ENCODE peak calls at places on chromosome 22, in nine cellular contexts. K is A549; T is COR-L47; H is stimulated activated naive CD8-positive, alpha-beta T cell treated with anti-CD3 and anti-CD28 coated beads, Interleukin-15, Interleukin-2, amounts not matched to agents 100 U/mL and 50 U/mL, for 24 hours; Y is NB4; J is Daoy; G is heart left ventricle; D is Jurkat, Clone E6-1; N is lower leg skin. Z is an unnamed sample.

GRCh38 chr22:33013531-33014162 is 44.5 kb downstream of the SYN3 start:
- DNase-seq in Y (no peak), H (no peak), K (no peak), N (peak), J (no peak), D (no peak), T (no peak), G (no peak), Z (no peak)

GRCh38 chr22:37121887-37122591 is 12.5 kb upstream of the TMPRSS6 start:
- DNase-seq in H (peak), D (peak), N (peak), Y (no peak), G (no peak), K (peak), J (peak), T (peak), Z (no peak)

GRCh38 chr22:47619631-47620030 is 857.2 kb downstream of the TBC1D22A start:
- DNase-seq in H (no peak), G (no peak), Y (no peak), K (no peak), N (peak), J (no peak), T (no peak), D (no peak), Z (no peak)

GRCh38 chr22:39545310-39546063 is 12.9 kb upstream of the RPS19BP1 start:
- DNase-seq in D (peak), T (no peak), G (no peak), J (peak), K (no peak), N (no peak), Y (peak), H (peak), Z (no peak)

GRCh38 chr22:29647954-29648737 is 44.7 kb downstream of the NF2 start:
- DNase-seq in G (no peak), D (no peak), J (no peak), Y (no peak), T (no peak), H (no peak), K (no peak), N (no peak), Z (no peak)

GRCh38 chr22:36323182-36323854 is 64.4 kb downstream of the MYH9 start:
- DNase-seq in H (no peak), K (no peak), J (no peak), G (peak), N (peak), D (no peak), T (no peak), Y (no peak), Z (peak)

GRCh38 chr22:31260474-31260856 is 31.8 kb downstream of the PIK3IP1 start:
- DNase-seq in N (no peak), G (no peak), Y (no peak), J (no peak), D (no peak), H (no peak), K (no peak), T (no peak), Z (no peak)

GRCh38 chr22:44658371-44658953 is 43.5 kb upstream of the PRR5 start:
- DNase-seq in J (peak), T (no peak), G (peak), K (no peak), Y (no peak), D (no peak), H (no peak), N (no peak), Z (no peak)

GRCh38 chr22:31179345-31179744 is 19.4 kb downstream of the RNF185 start:
- DNase-seq in G (no peak), J (peak), H (no peak), K (peak), T (peak), N (no peak), D (no peak), Y (no peak), Z (no peak)

GRCh38 chr22:49234459-49234858 is 593.2 kb downstream of the BRD1 start:
- DNase-seq in K (no peak), N (peak), D (no peak), J (no peak), Y (no peak), G (no peak), T (no peak), H (no peak), Z (no peak)

Z was measured in NCI-H1436.